ENCODE peak calls at places on chromosomes 3 and 15, in ten cellular contexts. C is cardiac fibroblast; I is AG04450; R is kidney epithelial cell; O is breast epithelium; S is neural progenitor cell; A is OCI-LY7; J is CD8-positive, alpha-beta T cell; F is astrocyte of the spinal cord; G is A549. Z is an unnamed sample.

GRCh38 chr3:78287085-78287484 is 1247.2 kb downstream of the ROBO2 start:
- DNase-seq in O (no peak), J (no peak), S (no peak), G (no peak), A (no peak), R (no peak), F (no peak), C (no peak), I (no peak), Z (peak; percentile 10)

GRCh38 chr3:24389108-24390090 is 105.3 kb downstream of the THRB start:
- DNase-seq in I (no peak), F (no peak), C (peak; percentile 5), A (no peak), R (no peak), J (no peak), G (no peak), O (no peak), S (peak; percentile 16), Z (no peak)

GRCh38 chr15:62291262-62291661 is 126.2 kb upstream of the C2CD4B start:
- DNase-seq in I (no peak), G (no peak), S (no peak), R (no peak), A (no peak), J (no peak), C (no peak), F (no peak), O (no peak), Z (no peak)

GRCh38 chr15:60682115-60682514 is 203.2 kb upstream of the ICE2 start:
- DNase-seq in J (no peak), C (no peak), G (no peak), F (peak; percentile 64), S (no peak), R (peak; percentile 12), I (no peak), A (no peak), O (no peak), Z (peak; percentile 76)

GRCh38 chr3:131386429-131386926 is 4.9 kb downstream of the NUDT16 start:
- DNase-seq in S (no peak), O (peak; percentile 43), G (no peak), C (peak; percentile 69), R (no peak), I (no peak), J (no peak), F (peak; percentile 21), A (no peak), Z (no peak)

GRCh38 chr15:72176155-72176554 is 21.4 kb downstream of the GRAMD2A start:
- DNase-seq in F (no peak), R (no peak), G (no peak), C (no peak), O (peak; percentile 56), S (no peak), A (no peak), J (no peak), I (no peak), Z (no peak)

GRCh38 chr3:20288050-20288449 is 102.0 kb upstream of the SGO1 start:
- DNase-seq in O (no peak), S (no peak), A (no peak), R (no peak), F (no peak), C (no peak), G (no peak), I (no peak), J (no peak), Z (no peak)

GRCh38 chr3:113532698-113533533 is 561 bp downstream of the SIDT1 start:
- DNase-seq in O (no peak), S (peak; percentile 67), C (peak; percentile 3), I (no peak), R (no peak), F (peak; percentile 3), G (peak; percentile 20), J (peak; percentile 58), A (peak; percentile 67), Z (no peak)

GRCh38 chr15:56837281-56837680 is 81.2 kb upstream of the TCF12 start:
- DNase-seq in F (peak; percentile 54), I (peak; percentile 20), A (no peak), R (no peak), C (peak; percentile 37), J (no peak), S (no peak), G (no peak), O (no peak), Z (no peak)

GRCh38 chr15:68776477-68777270 is 44.0 kb downstream of the ANP32A start:
- DNase-seq in O (no peak), I (no peak), C (no peak), F (no peak), A (no peak), S (no peak), R (no peak), J (no peak), G (no peak), Z (no peak)

GRCh38 chr15:46855388-46855787 is 861.9 kb upstream of the SEMA6D start:
- DNase-seq in I (no peak), J (no peak), O (no peak), C (no peak), S (no peak), F (no peak), G (no peak), A (no peak), R (no peak), Z (no peak)

GRCh38 chr15:83206387-83206970 is 1.1 kb downstream of the HDGFL3 start:
- DNase-seq in J (no peak), S (no peak), F (peak; percentile 38), G (peak; percentile 31), I (no peak), A (peak; percentile 13), R (no peak), O (no peak), C (peak; percentile 11), Z (peak; percentile 4)

GRCh38 chr3:10946526-10946925 is 46.0 kb upstream of the SLC6A1 start:
- DNase-seq in F (no peak), I (no peak), A (no peak), S (no peak), O (no peak), R (no peak), C (no peak), J (no peak), G (no peak), Z (no peak)

GRCh38 chr3:29064085-29064484 is 216.8 kb upstream of the RBMS3 start:
- DNase-seq in F (peak; percentile 90), R (no peak), A (no peak), G (no peak), O (no peak), J (no peak), S (peak; percentile 43), C (peak; percentile 24), I (peak; percentile 60), Z (peak; percentile 67)

GRCh38 chr3:44476181-44476599 is 1.3 kb downstream of the ZNF445 start:
- DNase-seq in O (no peak), S (no peak), R (no peak), G (no peak), J (no peak), I (no peak), C (peak; percentile 54), F (peak; percentile 38), A (peak; percentile 21), Z (peak; percentile 43)

DNA sequence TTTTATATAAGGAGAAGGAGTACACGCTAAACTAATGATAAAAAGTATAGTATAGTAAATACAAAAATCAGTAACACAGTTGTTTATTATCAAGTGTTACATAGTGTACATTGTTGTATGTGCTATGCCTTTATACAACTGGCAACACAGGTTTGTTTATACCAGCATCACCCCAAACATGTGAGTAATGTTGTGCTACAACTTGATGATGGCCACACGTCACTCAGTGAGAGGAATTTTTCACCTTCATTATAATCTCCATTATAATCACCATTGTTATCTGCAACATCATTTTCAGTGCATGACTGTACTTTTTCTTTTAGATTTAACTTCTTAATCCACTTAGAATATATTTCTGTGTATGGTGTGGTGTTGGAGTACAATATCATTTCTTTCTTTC is 204.0 kb upstream of the CTNNB1 start:
- DNase-seq in F (no peak), C (no peak), J (no peak), G (no peak), I (no peak), S (no peak), O (no peak), R (no peak), A (no peak), Z (no peak)
- H3K4me3 ChIP-seq in F (no peak overlapping the region), C (no peak overlapping the region), J (no peak overlapping the region), G (no peak overlapping the region), I (no peak overlapping the region), S (no peak overlapping the region), O (no peak overlapping the region), R (no peak overlapping the region), A (no peak overlapping the region), Z (no peak overlapping the region)

GRCh38 chr3:126658584-126658983 is 3.7 kb upstream of the TXNRD3 start:
- DNase-seq in R (no peak), J (no peak), I (no peak), A (no peak), G (no peak), O (no peak), C (no peak), S (no peak), F (no peak), Z (no peak)

GRCh38 chr3:126657901-126658300 is 3.0 kb upstream of the TXNRD3 start:
- DNase-seq in G (no peak), S (no peak), R (no peak), I (no peak), C (no peak), F (no peak), J (no peak), A (no peak), O (no peak), Z (no peak)

GRCh38 chr3:126656376-126657134 is 1.6 kb upstream of the TXNRD3 start:
- DNase-seq in S (no peak), C (no peak), G (no peak), O (no peak), I (no peak), A (no peak), J (no peak), R (no peak), F (no peak), Z (no peak)

GRCh38 chr3:126655887-126656286 is 963 bp upstream of the TXNRD3 start:
- DNase-seq in A (no peak), R (no peak), S (no peak), I (no peak), G (no peak), F (no peak), J (no peak), C (no peak), O (no peak), Z (no peak)

GRCh38 chr3:126654571-126655393 is at the start of gene TXNRD3:
- DNase-seq in O (peak; percentile 70), R (peak; percentile 16), C (peak; percentile 73), A (no peak), F (peak; percentile 59), S (peak; percentile 77), J (peak; percentile 75), G (peak; percentile 52), I (no peak), Z (peak; percentile 55)
- TF ChIP-seq CTCF in O (no peak), R (no peak), C (no peak), A (no peak), F (no peak), S (peak; percentile 31), J (no peak), G (peak; percentile 24), I (no peak), Z (no peak)

GRCh38 chr3:8657804-8658311 is 13.3 kb upstream of the SSUH2 start:
- DNase-seq in O (no peak), A (no peak), C (no peak), J (no peak), F (no peak), S (no peak), I (no peak), R (no peak), G (no peak), Z (no peak)
- H3K4me3 ChIP-seq in O (no peak overlapping the region), A (peak overlapping the region; percentile 12), C (no peak overlapping the region), J (no peak overlapping the region), F (no peak overlapping the region), S (no peak overlapping the region), I (no peak overlapping the region), R (no peak overlapping the region), G (no peak overlapping the region), Z (no peak overlapping the region)

GRCh38 chr3:107543666-107544065 is 20.9 kb downstream of the BBX start:
- DNase-seq in G (no peak), A (peak; percentile 28), F (no peak), R (no peak), C (peak; percentile 36), O (no peak), J (no peak), I (no peak), S (peak; percentile 9), Z (peak; percentile 18)
- TF ChIP-seq CTCF in G (peak; percentile 49), A (peak; percentile 76), F (peak; percentile 24), R (peak; percentile 22), C (peak; percentile 11), O (no peak), J (no peak), I (no peak), S (peak; percentile 40), Z (peak; percentile 7)